ENCODE peak calls at places on chromosomes 4 and X, in ten cellular contexts. One of them, this sample, is unnamed.

GRCh38 chr4:39977489-39978377 is at the start of gene PDS5A:
- DNase-seq in PC-3: peak; percentile 91
- DNase-seq in NCI-H510A treated with DMSO at 0.1 percent for 48 hours: peak; percentile 86
- DNase-seq in fibroblast of the conjunctiva: peak; percentile 71
- DNase-seq in T-helper 17 cell: peak; percentile 91
- DNase-seq in Right ventricle myocardium inferior: peak; percentile 94
- DNase-seq in brain microvascular endothelial cell: peak; percentile 58
- DNase-seq in HCEC 1CT: peak; percentile 77
- DNase-seq in ACHN: peak; percentile 90
- DNase-seq in ELR: peak; percentile 91
- DNase-seq in this sample: peak; percentile 86

GRCh38 chr4:33959519-33959918 is 2284.8 kb downstream of the ARAP2 start:
- DNase-seq in PC-3: peak; percentile 59
- DNase-seq in NCI-H510A treated with DMSO at 0.1 percent for 48 hours: no peak
- DNase-seq in fibroblast of the conjunctiva: no peak
- DNase-seq in T-helper 17 cell: no peak
- DNase-seq in Right ventricle myocardium inferior: no peak
- DNase-seq in brain microvascular endothelial cell: no peak
- DNase-seq in HCEC 1CT: no peak
- DNase-seq in ACHN: no peak
- DNase-seq in ELR: peak; percentile 2
- DNase-seq in this sample: no peak

GRCh38 chr4:6364581-6364980 is 94.9 kb downstream of the WFS1 start:
- DNase-seq in PC-3: no peak
- DNase-seq in NCI-H510A treated with DMSO at 0.1 percent for 48 hours: no peak
- DNase-seq in fibroblast of the conjunctiva: no peak
- DNase-seq in T-helper 17 cell: no peak
- DNase-seq in Right ventricle myocardium inferior: peak; percentile 17
- DNase-seq in brain microvascular endothelial cell: no peak
- DNase-seq in HCEC 1CT: no peak
- DNase-seq in ACHN: no peak
- DNase-seq in ELR: no peak
- DNase-seq in this sample: no peak

GRCh38 chrX:121310820-121311219 is 263.4 kb downstream of the GLUD2 start:
- DNase-seq in PC-3: no peak
- DNase-seq in NCI-H510A treated with DMSO at 0.1 percent for 48 hours: no peak
- DNase-seq in fibroblast of the conjunctiva: no peak
- DNase-seq in T-helper 17 cell: no peak
- DNase-seq in Right ventricle myocardium inferior: no peak
- DNase-seq in brain microvascular endothelial cell: no peak
- DNase-seq in HCEC 1CT: no peak
- DNase-seq in ACHN: no peak
- DNase-seq in ELR: no peak
- DNase-seq in this sample: no peak

GRCh38 chr4:89837385-89837995 is 529 bp upstream of the SNCA start:
- DNase-seq in PC-3: no peak
- DNase-seq in NCI-H510A treated with DMSO at 0.1 percent for 48 hours: peak; percentile 80
- DNase-seq in fibroblast of the conjunctiva: no peak
- DNase-seq in T-helper 17 cell: no peak
- DNase-seq in Right ventricle myocardium inferior: no peak
- DNase-seq in brain microvascular endothelial cell: peak; percentile 6
- DNase-seq in HCEC 1CT: peak; percentile 54
- DNase-seq in ACHN: peak; percentile 40
- DNase-seq in ELR: peak; percentile 36
- DNase-seq in this sample: peak; percentile 78

GRCh38 chr4:52659722-52660261 is 691 bp upstream of the USP46 start:
- DNase-seq in PC-3: peak; percentile 35
- DNase-seq in NCI-H510A treated with DMSO at 0.1 percent for 48 hours: peak; percentile 60
- DNase-seq in fibroblast of the conjunctiva: no peak
- DNase-seq in T-helper 17 cell: no peak
- DNase-seq in Right ventricle myocardium inferior: peak; percentile 89
- DNase-seq in brain microvascular endothelial cell: peak; percentile 13
- DNase-seq in HCEC 1CT: peak; percentile 6
- DNase-seq in ACHN: peak; percentile 14
- DNase-seq in ELR: peak; percentile 45
- DNase-seq in this sample: no peak

GRCh38 chr4:113635739-113636437 is 125.7 kb downstream of the CAMK2D start:
- DNase-seq in PC-3: peak; percentile 49
- DNase-seq in NCI-H510A treated with DMSO at 0.1 percent for 48 hours: no peak
- DNase-seq in fibroblast of the conjunctiva: peak; percentile 20
- DNase-seq in T-helper 17 cell: no peak
- DNase-seq in Right ventricle myocardium inferior: no peak
- DNase-seq in brain microvascular endothelial cell: peak; percentile 70
- DNase-seq in HCEC 1CT: peak; percentile 42
- DNase-seq in ACHN: peak; percentile 60
- DNase-seq in ELR: peak; percentile 55
- DNase-seq in this sample: no peak

GRCh38 chrX:110341189-110342035 is 17.2 kb upstream of the RTL9 start:
- DNase-seq in PC-3: peak; percentile 78
- DNase-seq in NCI-H510A treated with DMSO at 0.1 percent for 48 hours: no peak
- DNase-seq in fibroblast of the conjunctiva: peak; percentile 87
- DNase-seq in T-helper 17 cell: no peak
- DNase-seq in Right ventricle myocardium inferior: no peak
- DNase-seq in brain microvascular endothelial cell: peak; percentile 79
- DNase-seq in HCEC 1CT: peak; percentile 83
- DNase-seq in ACHN: peak; percentile 30
- DNase-seq in ELR: peak; percentile 88
- DNase-seq in this sample: peak; percentile 29

This sample was measured in SK-MEL-5.